ENCODE peak calls at places on chromosomes 6 and 20, in four cellular contexts. One of them, this sample, is unnamed.

GRCh38 chr20:44295995-44296394 is 15.0 kb downstream of the FITM2 start:
- DNase-seq in dorsolateral prefrontal cortex: no peak
- DNase-seq in psoas muscle: no peak
- DNase-seq in astrocyte: no peak
- DNase-seq in this sample: no peak

GRCh38 chr20:54103762-54104600 is 33.6 kb upstream of the BCAS1 start:
- DNase-seq in dorsolateral prefrontal cortex: no peak
- DNase-seq in psoas muscle: no peak
- DNase-seq in astrocyte: no peak
- DNase-seq in this sample: no peak

GRCh38 chr6:28896505-28897392 is 27.0 kb downstream of the TRIM27 start:
- DNase-seq in dorsolateral prefrontal cortex: peak; percentile 53
- DNase-seq in psoas muscle: peak; percentile 54
- DNase-seq in astrocyte: peak; percentile 49
- DNase-seq in this sample: peak; percentile 49

GRCh38 chr6:144232434-144233223 is 52.5 kb upstream of the UTRN start:
- DNase-seq in psoas muscle: no peak
- DNase-seq in astrocyte: no peak
- DNase-seq in dorsolateral prefrontal cortex: no peak
- DNase-seq in this sample: no peak

GRCh38 chr20:12153616-12154015 is 235.9 kb downstream of the BTBD3 start:
- DNase-seq in dorsolateral prefrontal cortex: peak; percentile 7
- DNase-seq in psoas muscle: no peak
- DNase-seq in astrocyte: peak; percentile 76
- DNase-seq in this sample: no peak

GRCh38 chr6:157227202-157228166 is 95.8 kb downstream of the TMEM242 start:
- DNase-seq in astrocyte: no peak
- DNase-seq in psoas muscle: no peak
- DNase-seq in dorsolateral prefrontal cortex: no peak
- DNase-seq in this sample: no peak

GRCh38 chr20:64256282-64256947 is 867 bp downstream of the PCMTD2 start:
- DNase-seq in psoas muscle: no peak
- DNase-seq in astrocyte: peak; percentile 1
- DNase-seq in dorsolateral prefrontal cortex: no peak
- DNase-seq in this sample: no peak

GRCh38 chr20:53194310-53194709 is 222.2 kb downstream of the TSHZ2 start:
- DNase-seq in dorsolateral prefrontal cortex: no peak
- DNase-seq in astrocyte: no peak
- DNase-seq in psoas muscle: no peak
- DNase-seq in this sample: no peak

GRCh38 chr6:150535818-150536220 is 63.9 kb upstream of the PLEKHG1 start:
- DNase-seq in psoas muscle: no peak
- DNase-seq in astrocyte: no peak
- DNase-seq in dorsolateral prefrontal cortex: no peak
- DNase-seq in this sample: no peak

GRCh38 chr6:8859501-8859900 is 424.2 kb upstream of the SLC35B3 start:
- DNase-seq in psoas muscle: no peak
- DNase-seq in dorsolateral prefrontal cortex: no peak
- DNase-seq in astrocyte: no peak
- DNase-seq in this sample: no peak

GRCh38 chr6:7243188-7243942 is 69.6 kb downstream of the SSR1 start:
- DNase-seq in psoas muscle: no peak
- DNase-seq in astrocyte: peak; percentile 33
- DNase-seq in dorsolateral prefrontal cortex: peak; percentile 28
- DNase-seq in this sample: no peak

GRCh38 chr6:44495036-44495901 is 107.8 kb downstream of the CDC5L start:
- DNase-seq in dorsolateral prefrontal cortex: no peak
- DNase-seq in psoas muscle: no peak
- DNase-seq in astrocyte: no peak
- DNase-seq in this sample: no peak

GRCh38 chr6:28211840-28212509 is 13.1 kb upstream of the ZSCAN9 start:
- DNase-seq in psoas muscle: no peak
- DNase-seq in astrocyte: no peak
- DNase-seq in dorsolateral prefrontal cortex: no peak
- DNase-seq in this sample: no peak

GRCh38 chr6:4973972-4974885 is 29.6 kb downstream of the RPP40 start:
- DNase-seq in psoas muscle: peak; percentile 61
- DNase-seq in dorsolateral prefrontal cortex: no peak
- DNase-seq in astrocyte: peak; percentile 51
- DNase-seq in this sample: no peak

GRCh38 chr6:149851461-149851860 is 12.7 kb downstream of the LRP11 start:
- DNase-seq in dorsolateral prefrontal cortex: no peak
- DNase-seq in astrocyte: peak; percentile 36
- DNase-seq in psoas muscle: no peak
- DNase-seq in this sample: no peak

GRCh38 chr6:34517966-34518365 is 38.2 kb downstream of the SPDEF start:
- DNase-seq in psoas muscle: no peak
- DNase-seq in astrocyte: no peak
- DNase-seq in dorsolateral prefrontal cortex: no peak
- DNase-seq in this sample: no peak

GRCh38 chr6:42411431-42411830 is 40.3 kb downstream of the TRERF1 start:
- DNase-seq in psoas muscle: no peak
- DNase-seq in dorsolateral prefrontal cortex: no peak
- DNase-seq in astrocyte: no peak
- DNase-seq in this sample: no peak

GRCh38 chr6:32177182-32177787 is 920 bp upstream of the RNF5 start:
- DNase-seq in astrocyte: no peak
- DNase-seq in psoas muscle: no peak
- DNase-seq in dorsolateral prefrontal cortex: peak; percentile 28
- DNase-seq in this sample: no peak

GRCh38 chr20:58070664-58071499 is 157.6 kb downstream of the ANKRD60 start:
- DNase-seq in dorsolateral prefrontal cortex: no peak
- DNase-seq in astrocyte: no peak
- DNase-seq in psoas muscle: no peak
- DNase-seq in this sample: no peak

GRCh38 chr6:119078449-119079287 is at the start of gene FAM184A:
- DNase-seq in astrocyte: peak; percentile 45
- DNase-seq in dorsolateral prefrontal cortex: peak; percentile 88
- DNase-seq in psoas muscle: peak; percentile 65
- DNase-seq in this sample: peak; percentile 61

GRCh38 chr20:61083431-61083830 is 168.6 kb upstream of the CDH4 start:
- DNase-seq in astrocyte: no peak
- DNase-seq in psoas muscle: no peak
- DNase-seq in dorsolateral prefrontal cortex: no peak
- DNase-seq in this sample: no peak

GRCh38 chr6:156595481-156595880 is 181.7 kb upstream of the ARID1B start:
- DNase-seq in astrocyte: peak; percentile 71
- DNase-seq in psoas muscle: no peak
- DNase-seq in dorsolateral prefrontal cortex: no peak
- DNase-seq in this sample: no peak

GRCh38 chr6:168208436-168208835 is 111.1 kb downstream of the DACT2 start:
- DNase-seq in psoas muscle: no peak
- DNase-seq in astrocyte: no peak
- DNase-seq in dorsolateral prefrontal cortex: no peak
- DNase-seq in this sample: no peak

GRCh38 chr6:165847407-165848098 is 184.5 kb upstream of the PDE10A start:
- DNase-seq in psoas muscle: no peak
- DNase-seq in astrocyte: peak; percentile 49
- DNase-seq in dorsolateral prefrontal cortex: no peak
- DNase-seq in this sample: no peak

GRCh38 chr6:30554962-30555361 is 1.3 kb downstream of the GNL1 start:
- DNase-seq in dorsolateral prefrontal cortex: no peak
- DNase-seq in psoas muscle: no peak
- DNase-seq in astrocyte: no peak
- DNase-seq in this sample: no peak

GRCh38 chr20:709421-709820 is 33.8 kb upstream of the SCRT2 start:
- DNase-seq in astrocyte: no peak
- DNase-seq in psoas muscle: peak; percentile 34
- DNase-seq in dorsolateral prefrontal cortex: peak; percentile 78
- DNase-seq in this sample: no peak

GRCh38 chr6:51489133-51489532 is 598.3 kb downstream of the PKHD1 start:
- DNase-seq in psoas muscle: no peak
- DNase-seq in astrocyte: no peak
- DNase-seq in dorsolateral prefrontal cortex: no peak
- DNase-seq in this sample: no peak

GRCh38 chr6:140043762-140044378 is 669.4 kb upstream of the CITED2 start:
- DNase-seq in psoas muscle: no peak
- DNase-seq in astrocyte: peak; percentile 59
- DNase-seq in dorsolateral prefrontal cortex: no peak
- DNase-seq in this sample: no peak

GRCh38 chr20:23147964-23148720 is 62.0 kb upstream of the CD93 start:
- DNase-seq in dorsolateral prefrontal cortex: no peak
- DNase-seq in astrocyte: peak; percentile 77
- DNase-seq in psoas muscle: peak; percentile 87
- DNase-seq in this sample: no peak

GRCh38 chr6:166572370-166573261 is 13.9 kb downstream of the RAMACL start:
- DNase-seq in astrocyte: peak; percentile 74
- DNase-seq in dorsolateral prefrontal cortex: no peak
- DNase-seq in psoas muscle: no peak
- DNase-seq in this sample: no peak

GRCh38 chr20:49347156-49347555 is 69.3 kb upstream of the ZNFX1 start:
- DNase-seq in dorsolateral prefrontal cortex: no peak
- DNase-seq in astrocyte: no peak
- DNase-seq in psoas muscle: no peak
- DNase-seq in this sample: no peak

GRCh38 chr6:110039996-110040383 is 61.9 kb downstream of the GPR6 start:
- DNase-seq in dorsolateral prefrontal cortex: no peak
- DNase-seq in psoas muscle: no peak
- DNase-seq in astrocyte: peak; percentile 14
- DNase-seq in this sample: peak; percentile 51
- TF ChIP-seq CTCF in dorsolateral prefrontal cortex: no peak
- TF ChIP-seq CTCF in psoas muscle: no peak
- TF ChIP-seq CTCF in astrocyte: peak; percentile 16
- TF ChIP-seq CTCF in this sample: no peak

GRCh38 chr20:51403465-51404220 is 138.9 kb downstream of the NFATC2 start:
- DNase-seq in psoas muscle: no peak
- DNase-seq in dorsolateral prefrontal cortex: no peak
- DNase-seq in astrocyte: no peak
- DNase-seq in this sample: no peak
- TF ChIP-seq CTCF in psoas muscle: no peak
- TF ChIP-seq CTCF in dorsolateral prefrontal cortex: no peak
- TF ChIP-seq CTCF in astrocyte: no peak
- TF ChIP-seq CTCF in this sample: no peak

GRCh38 chr6:169567809-169568208 is 134.0 kb downstream of the WDR27 start:
- DNase-seq in astrocyte: no peak
- DNase-seq in dorsolateral prefrontal cortex: no peak
- DNase-seq in psoas muscle: no peak
- DNase-seq in this sample: no peak

GRCh38 chr6:169566319-169566718 is 135.5 kb downstream of the WDR27 start:
- DNase-seq in dorsolateral prefrontal cortex: no peak
- DNase-seq in psoas muscle: no peak
- DNase-seq in astrocyte: no peak
- DNase-seq in this sample: no peak

GRCh38 chr6:169566961-169567360 is 134.9 kb downstream of the WDR27 start:
- DNase-seq in astrocyte: no peak
- DNase-seq in dorsolateral prefrontal cortex: no peak
- DNase-seq in psoas muscle: no peak
- DNase-seq in this sample: no peak

GRCh38 chr6:169561665-169562064 is 140.2 kb downstream of the WDR27 start:
- DNase-seq in astrocyte: no peak
- DNase-seq in psoas muscle: no peak
- DNase-seq in dorsolateral prefrontal cortex: no peak
- DNase-seq in this sample: no peak

GRCh38 chr6:169564453-169565240 is 137.2 kb downstream of the WDR27 start:
- DNase-seq in dorsolateral prefrontal cortex: no peak
- DNase-seq in psoas muscle: no peak
- DNase-seq in astrocyte: no peak
- DNase-seq in this sample: no peak
- TF ChIP-seq CTCF in dorsolateral prefrontal cortex: no peak
- TF ChIP-seq CTCF in psoas muscle: no peak
- TF ChIP-seq CTCF in astrocyte: no peak
- TF ChIP-seq CTCF in this sample: no peak

DNA sequence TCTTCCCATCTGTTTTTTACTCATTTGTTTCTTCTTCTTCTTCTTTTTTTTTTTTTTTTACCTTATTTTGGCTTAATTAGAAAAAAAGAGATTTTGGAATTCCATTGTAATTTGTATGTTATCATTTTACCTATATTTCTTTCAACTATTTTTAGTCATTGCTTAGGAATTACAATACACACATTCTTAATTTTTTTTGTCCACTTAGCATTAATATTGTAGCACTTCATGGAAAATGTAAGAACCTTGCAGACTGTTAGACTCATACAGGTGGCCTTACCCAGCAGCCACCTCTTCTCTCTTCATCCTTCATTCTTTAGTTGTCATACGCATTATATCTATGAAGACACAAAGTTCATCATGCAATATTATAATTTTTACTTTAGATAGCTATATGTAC is 5.8 kb upstream of the SLC18B1 start:
- DNase-seq in dorsolateral prefrontal cortex: no peak
- DNase-seq in psoas muscle: no peak
- DNase-seq in astrocyte: no peak
- DNase-seq in this sample: no peak
- TF ChIP-seq CTCF in dorsolateral prefrontal cortex: no peak
- TF ChIP-seq CTCF in psoas muscle: no peak
- TF ChIP-seq CTCF in astrocyte: no peak
- TF ChIP-seq CTCF in this sample: no peak

GRCh38 chr20:47780990-47781389 is 4.3 kb downstream of the SULF2 start:
- DNase-seq in dorsolateral prefrontal cortex: no peak
- DNase-seq in astrocyte: no peak
- DNase-seq in psoas muscle: no peak
- DNase-seq in this sample: no peak
- TF ChIP-seq CTCF in dorsolateral prefrontal cortex: no peak
- TF ChIP-seq CTCF in astrocyte: no peak
- TF ChIP-seq CTCF in psoas muscle: no peak
- TF ChIP-seq CTCF in this sample: no peak

GRCh38 chr6:135673671-135674309 is 176.2 kb upstream of the AHI1 start:
- DNase-seq in dorsolateral prefrontal cortex: no peak
- DNase-seq in psoas muscle: no peak
- DNase-seq in astrocyte: peak; percentile 63
- DNase-seq in this sample: no peak

GRCh38 chr6:135675026-135675425 is 176.5 kb upstream of the PDE7B start:
- DNase-seq in psoas muscle: no peak
- DNase-seq in astrocyte: no peak
- DNase-seq in dorsolateral prefrontal cortex: no peak
- DNase-seq in this sample: no peak

GRCh38 chr6:135672256-135672655 is 174.7 kb upstream of the AHI1 start:
- DNase-seq in dorsolateral prefrontal cortex: no peak
- DNase-seq in astrocyte: no peak
- DNase-seq in psoas muscle: no peak
- DNase-seq in this sample: no peak

GRCh38 chr6:135680964-135681913 is 170.3 kb upstream of the PDE7B start:
- DNase-seq in psoas muscle: no peak
- DNase-seq in astrocyte: peak; percentile 28
- DNase-seq in dorsolateral prefrontal cortex: no peak
- DNase-seq in this sample: no peak

GRCh38 chr6:135675862-135676261 is 175.6 kb upstream of the PDE7B start:
- DNase-seq in psoas muscle: no peak
- DNase-seq in astrocyte: no peak
- DNase-seq in dorsolateral prefrontal cortex: no peak
- DNase-seq in this sample: no peak
- TF ChIP-seq CTCF in psoas muscle: no peak
- TF ChIP-seq CTCF in astrocyte: no peak
- TF ChIP-seq CTCF in dorsolateral prefrontal cortex: no peak
- TF ChIP-seq CTCF in this sample: peak; percentile 43

GRCh38 chr6:66200390-66200789 is 493.4 kb upstream of the EYS start:
- DNase-seq in psoas muscle: no peak
- DNase-seq in dorsolateral prefrontal cortex: no peak
- DNase-seq in astrocyte: no peak
- DNase-seq in this sample: no peak
- TF ChIP-seq CTCF in psoas muscle: no peak
- TF ChIP-seq CTCF in dorsolateral prefrontal cortex: no peak
- TF ChIP-seq CTCF in astrocyte: no peak
- TF ChIP-seq CTCF in this sample: no peak

GRCh38 chr6:25027221-25027916 is 91.6 kb upstream of the RIPOR2 start:
- DNase-seq in dorsolateral prefrontal cortex: no peak
- DNase-seq in psoas muscle: no peak
- DNase-seq in astrocyte: no peak
- DNase-seq in this sample: peak; percentile 59
- TF ChIP-seq CTCF in dorsolateral prefrontal cortex: no peak
- TF ChIP-seq CTCF in psoas muscle: no peak
- TF ChIP-seq CTCF in astrocyte: no peak
- TF ChIP-seq CTCF in this sample: no peak

GRCh38 chr6:96716221-96716620 is 121.1 kb downstream of the GPR63 start:
- DNase-seq in astrocyte: no peak
- DNase-seq in dorsolateral prefrontal cortex: no peak
- DNase-seq in psoas muscle: no peak
- DNase-seq in this sample: no peak
- TF ChIP-seq CTCF in astrocyte: no peak
- TF ChIP-seq CTCF in dorsolateral prefrontal cortex: no peak
- TF ChIP-seq CTCF in psoas muscle: no peak
- TF ChIP-seq CTCF in this sample: no peak

This sample was measured in activated B cell treated with CpG ODN at 0.5 μM for 24 hours.